ENCODE peak calls at places on chromosomes 16 and 17, in four cellular contexts. One of them, this sample, is unnamed.
A peak's percentile ranks its signal among the peaks of the same experiment; 100 is the strongest.

GRCh38 chr17:69978056-69978646 is 96.9 kb upstream of the KCNJ16 start:
- DNase-seq in H54: no peak
- DNase-seq in ovary: no peak
- DNase-seq in NCI-H2171 treated with DMSO at 0.1 percent for 48 hours: no peak
- DNase-seq in this sample: no peak

GRCh38 chr17:32504166-32504990 is 17.6 kb downstream of the CDK5R1 start:
- DNase-seq in H54: no peak
- DNase-seq in ovary: no peak
- DNase-seq in NCI-H2171 treated with DMSO at 0.1 percent for 48 hours: no peak
- DNase-seq in this sample: no peak

GRCh38 chr16:27366687-27367462 is 35.1 kb upstream of the IL21R start:
- DNase-seq in H54: no peak
- DNase-seq in ovary: no peak
- DNase-seq in NCI-H2171 treated with DMSO at 0.1 percent for 48 hours: no peak
- DNase-seq in this sample: peak; percentile 63

GRCh38 chr16:87099001-87099740 is 218.0 kb downstream of the C16orf95 start:
- DNase-seq in H54: no peak
- DNase-seq in ovary: no peak
- DNase-seq in NCI-H2171 treated with DMSO at 0.1 percent for 48 hours: no peak
- DNase-seq in this sample: no peak

GRCh38 chr17:66900126-66901010 is 64.1 kb upstream of the CACNG4 start:
- DNase-seq in H54: no peak
- DNase-seq in ovary: no peak
- DNase-seq in NCI-H2171 treated with DMSO at 0.1 percent for 48 hours: peak; percentile 22
- DNase-seq in this sample: no peak

GRCh38 chr16:79317521-79317920 is 283.0 kb downstream of the MAF start:
- DNase-seq in H54: no peak
- DNase-seq in ovary: no peak
- DNase-seq in NCI-H2171 treated with DMSO at 0.1 percent for 48 hours: no peak
- DNase-seq in this sample: no peak

GRCh38 chr17:5065227-5065744 is 13.0 kb upstream of the ZFP3 start:
- DNase-seq in H54: no peak
- DNase-seq in ovary: no peak
- DNase-seq in NCI-H2171 treated with DMSO at 0.1 percent for 48 hours: no peak
- DNase-seq in this sample: no peak

GRCh38 chr17:48074322-48075054 is 26.3 kb downstream of the NFE2L1 start:
- DNase-seq in H54: no peak
- DNase-seq in ovary: peak; percentile 72
- DNase-seq in NCI-H2171 treated with DMSO at 0.1 percent for 48 hours: peak; percentile 21
- DNase-seq in this sample: peak; percentile 82

GRCh38 chr17:63138713-63139112 is 172.7 kb downstream of the TANC2 start:
- DNase-seq in H54: no peak
- DNase-seq in ovary: no peak
- DNase-seq in NCI-H2171 treated with DMSO at 0.1 percent for 48 hours: no peak
- DNase-seq in this sample: no peak

GRCh38 chr16:85425061-85425662 is 188.0 kb upstream of the GSE1 start:
- DNase-seq in H54: no peak
- DNase-seq in ovary: peak; percentile 19
- DNase-seq in NCI-H2171 treated with DMSO at 0.1 percent for 48 hours: peak; percentile 54
- DNase-seq in this sample: peak; percentile 34

GRCh38 chr16:85094176-85094805 is 18.0 kb downstream of the CIBAR2 start:
- DNase-seq in H54: no peak
- DNase-seq in ovary: no peak
- DNase-seq in NCI-H2171 treated with DMSO at 0.1 percent for 48 hours: no peak
- DNase-seq in this sample: no peak

GRCh38 chr16:64865037-64865696 is 256.7 kb downstream of the CDH11 start:
- DNase-seq in H54: no peak
- DNase-seq in ovary: no peak
- DNase-seq in NCI-H2171 treated with DMSO at 0.1 percent for 48 hours: peak; percentile 62
- DNase-seq in this sample: no peak

GRCh38 chr17:1753767-1754429 is 8.0 kb upstream of the SERPINF1 start:
- DNase-seq in H54: no peak
- DNase-seq in ovary: no peak
- DNase-seq in NCI-H2171 treated with DMSO at 0.1 percent for 48 hours: no peak
- DNase-seq in this sample: no peak

GRCh38 chr16:4330277-4330882 is 14.5 kb downstream of the GLIS2 start:
- DNase-seq in H54: peak; percentile 93
- DNase-seq in ovary: peak; percentile 86
- DNase-seq in NCI-H2171 treated with DMSO at 0.1 percent for 48 hours: peak; percentile 10
- DNase-seq in this sample: peak; percentile 89

GRCh38 chr16:20799599-20799998 is 6.7 kb downstream of the ERI2 start:
- DNase-seq in H54: no peak
- DNase-seq in ovary: no peak
- DNase-seq in NCI-H2171 treated with DMSO at 0.1 percent for 48 hours: peak; percentile 42
- DNase-seq in this sample: no peak

GRCh38 chr17:69575346-69575761 is 160.9 kb downstream of the MAP2K6 start:
- DNase-seq in H54: no peak
- DNase-seq in ovary: no peak
- DNase-seq in NCI-H2171 treated with DMSO at 0.1 percent for 48 hours: peak; percentile 77
- DNase-seq in this sample: no peak

GRCh38 chr17:63170795-63171194 is 204.8 kb downstream of the TANC2 start:
- DNase-seq in H54: no peak
- DNase-seq in ovary: no peak
- DNase-seq in NCI-H2171 treated with DMSO at 0.1 percent for 48 hours: no peak
- DNase-seq in this sample: no peak

GRCh38 chr16:8733849-8734540 is 59.6 kb downstream of the ABAT start:
- DNase-seq in H54: no peak
- DNase-seq in ovary: no peak
- DNase-seq in NCI-H2171 treated with DMSO at 0.1 percent for 48 hours: no peak
- DNase-seq in this sample: no peak

GRCh38 chr17:69501591-69502468 is 87.3 kb downstream of the MAP2K6 start:
- DNase-seq in H54: no peak
- DNase-seq in ovary: peak; percentile 33
- DNase-seq in NCI-H2171 treated with DMSO at 0.1 percent for 48 hours: peak; percentile 89
- DNase-seq in this sample: no peak

GRCh38 chr17:51427259-51428255 is 167.2 kb downstream of the UTP18 start:
- DNase-seq in H54: no peak
- DNase-seq in ovary: no peak
- DNase-seq in NCI-H2171 treated with DMSO at 0.1 percent for 48 hours: no peak
- DNase-seq in this sample: no peak

GRCh38 chr17:17416400-17417360 is 60.1 kb upstream of the MED9 start:
- DNase-seq in H54: no peak
- DNase-seq in ovary: no peak
- DNase-seq in NCI-H2171 treated with DMSO at 0.1 percent for 48 hours: no peak
- DNase-seq in this sample: no peak

GRCh38 chr16:57373117-57373947 is 1.0 kb downstream of the CX3CL1 start:
- DNase-seq in H54: no peak
- DNase-seq in ovary: no peak
- DNase-seq in NCI-H2171 treated with DMSO at 0.1 percent for 48 hours: no peak
- DNase-seq in this sample: peak; percentile 60

GRCh38 chr17:16466407-16466806 is 25.6 kb downstream of the LRRC75A start:
- DNase-seq in H54: no peak
- DNase-seq in ovary: no peak
- DNase-seq in NCI-H2171 treated with DMSO at 0.1 percent for 48 hours: no peak
- DNase-seq in this sample: no peak

GRCh38 chr17:83032781-83033180 is 46.6 kb upstream of the METRNL start:
- DNase-seq in H54: no peak
- DNase-seq in ovary: no peak
- DNase-seq in NCI-H2171 treated with DMSO at 0.1 percent for 48 hours: no peak
- DNase-seq in this sample: no peak

GRCh38 chr17:66947311-66947710 is 17.2 kb upstream of the CACNG4 start:
- DNase-seq in H54: no peak
- DNase-seq in ovary: no peak
- DNase-seq in NCI-H2171 treated with DMSO at 0.1 percent for 48 hours: no peak
- DNase-seq in this sample: no peak

GRCh38 chr17:50127661-50128361 is 2.1 kb downstream of the SAMD14 start:
- DNase-seq in H54: no peak
- DNase-seq in ovary: no peak
- DNase-seq in NCI-H2171 treated with DMSO at 0.1 percent for 48 hours: no peak
- DNase-seq in this sample: no peak

GRCh38 chr16:67822511-67822910 is 15.8 kb downstream of the TSNAXIP1 start:
- DNase-seq in H54: no peak
- DNase-seq in ovary: no peak
- DNase-seq in NCI-H2171 treated with DMSO at 0.1 percent for 48 hours: no peak
- DNase-seq in this sample: no peak

GRCh38 chr17:44355310-44355640 is 8.4 kb downstream of the FAM171A2 start:
- DNase-seq in H54: no peak
- DNase-seq in ovary: no peak
- DNase-seq in NCI-H2171 treated with DMSO at 0.1 percent for 48 hours: no peak
- DNase-seq in this sample: no peak

GRCh38 chr17:21278304-21279197 is 6.0 kb upstream of the MAP2K3 start:
- DNase-seq in H54: no peak
- DNase-seq in ovary: no peak
- DNase-seq in NCI-H2171 treated with DMSO at 0.1 percent for 48 hours: no peak
- DNase-seq in this sample: peak; percentile 63

GRCh38 chr17:67546578-67547527 is 169.8 kb downstream of the PITPNC1 start:
- DNase-seq in H54: no peak
- DNase-seq in ovary: peak; percentile 55
- DNase-seq in NCI-H2171 treated with DMSO at 0.1 percent for 48 hours: no peak
- DNase-seq in this sample: peak; percentile 61

GRCh38 chr16:1357906-1358566 is 6.3 kb downstream of the GNPTG start:
- DNase-seq in H54: no peak
- DNase-seq in ovary: no peak
- DNase-seq in NCI-H2171 treated with DMSO at 0.1 percent for 48 hours: no peak
- DNase-seq in this sample: no peak

GRCh38 chr17:38322156-38322779 is 21.5 kb downstream of the GPR179 start:
- DNase-seq in H54: peak; percentile 56
- DNase-seq in ovary: peak; percentile 64
- DNase-seq in NCI-H2171 treated with DMSO at 0.1 percent for 48 hours: peak; percentile 25
- DNase-seq in this sample: peak; percentile 88

This sample was measured in aorta.